ENCODE peak calls at places on chromosomes 12 and 14, in ten cellular contexts. Z, C, R, T, N, O, E, D, J and K are unnamed samples.

GRCh38 chr14:61620130-61620946 is 75.0 kb upstream of the HIF1A start:
- DNase-seq in T (no peak), J (no peak), N (peak), Z (peak), C (no peak), R (no peak), D (peak), O (no peak), E (no peak), K (no peak)

GRCh38 chr12:79262938-79263337 is 398.4 kb downstream of the SYT1 start:
- DNase-seq in J (no peak), D (peak), T (no peak), E (no peak), R (no peak), C (no peak), Z (no peak), O (no peak), N (peak), K (peak)

GRCh38 chr14:85590784-85591183 is 60.8 kb downstream of the FLRT2 start:
- DNase-seq in N (peak), T (no peak), C (no peak), D (peak), J (no peak), O (no peak), R (no peak), E (no peak), Z (no peak), K (no peak)

GRCh38 chr12:61452076-61452475 is 808.1 kb upstream of the USP15 start:
- DNase-seq in D (peak), Z (no peak), O (no peak), E (no peak), N (no peak), J (no peak), C (no peak), T (no peak), R (no peak), K (no peak)

GRCh38 chr14:90518941-90519256 is 122.1 kb downstream of the CALM1 start:
- DNase-seq in O (peak), C (no peak), N (no peak), E (no peak), D (peak), J (peak), T (no peak), R (no peak), Z (no peak), K (peak)

GRCh38 chr14:74941676-74942097 is 13.7 kb downstream of the PGF start:
- DNase-seq in R (no peak), N (no peak), E (no peak), C (peak), D (peak), Z (no peak), T (peak), O (peak), J (peak), K (no peak)

GRCh38 chr12:62873116-62873825 is 61.7 kb downstream of the PPM1H start:
- DNase-seq in Z (no peak), D (peak), O (no peak), E (no peak), T (no peak), C (no peak), N (no peak), J (no peak), R (no peak), K (no peak)

GRCh38 chr12:1355396-1355795 is 239.0 kb downstream of the FBXL14 start:
- DNase-seq in J (no peak), R (no peak), N (no peak), D (no peak), O (no peak), C (no peak), Z (no peak), E (no peak), T (no peak), K (no peak)

GRCh38 chr12:98399532-98399931 is 115.9 kb upstream of the TMPO start:
- DNase-seq in O (peak), Z (peak), D (peak), T (no peak), C (no peak), N (peak), J (no peak), R (no peak), E (no peak), K (peak)

GRCh38 chr14:57575482-57575881 is 81.8 kb upstream of the CCDC198 start:
- DNase-seq in D (peak), J (no peak), O (no peak), E (no peak), T (no peak), R (no peak), C (no peak), Z (no peak), N (no peak), K (no peak)

GRCh38 chr14:100770605-100771120 is 44.0 kb downstream of the DLK1 start:
- DNase-seq in N (no peak), C (no peak), T (no peak), R (no peak), Z (no peak), O (no peak), D (no peak), J (no peak), E (peak), K (no peak)

GRCh38 chr14:50920482-50921225 is 23.6 kb downstream of the PYGL start:
- DNase-seq in J (no peak), T (no peak), C (no peak), N (peak), Z (peak), R (peak), E (no peak), O (no peak), D (peak), K (no peak)

GRCh38 chr12:98456583-98457573 is 58.5 kb upstream of the TMPO start:
- DNase-seq in N (no peak), E (peak), J (no peak), Z (peak), R (peak), D (peak), O (no peak), C (no peak), T (no peak), K (no peak)

GRCh38 chr12:26027401-26027800 is 68.9 kb downstream of the RASSF8 start:
- DNase-seq in C (no peak), D (peak), N (no peak), Z (no peak), O (no peak), R (no peak), E (no peak), T (no peak), J (no peak), K (no peak)

GRCh38 chr14:55333785-55334485 is 62.7 kb downstream of the FBXO34 start:
- DNase-seq in T (no peak), R (no peak), D (peak), N (peak), Z (no peak), J (no peak), O (no peak), E (no peak), C (no peak), K (no peak)

GRCh38 chr14:84468153-84468552 is 1061.8 kb upstream of the FLRT2 start:
- DNase-seq in R (no peak), D (no peak), N (no peak), O (no peak), C (no peak), J (no peak), E (no peak), Z (no peak), T (no peak), K (no peak)

GRCh38 chr12:113135178-113136127 is at the start of gene RASAL1:
- DNase-seq in R (peak), C (peak), T (peak), D (peak), J (peak), E (peak), O (peak), Z (peak), N (no peak), K (peak)

GRCh38 chr14:91357731-91358319 is 59.8 kb downstream of the CCDC88C start:
- DNase-seq in J (no peak), T (no peak), R (no peak), C (no peak), O (peak), Z (no peak), D (no peak), N (no peak), E (no peak), K (no peak)

GRCh38 chr14:50532502-50533313 is at the start of gene MAP4K5:
- DNase-seq in J (peak), N (peak), O (peak), R (peak), D (peak), T (peak), Z (peak), C (peak), E (peak), K (peak)

GRCh38 chr12:105322070-105322469 is 8.4 kb upstream of the C12orf75 start:
- DNase-seq in O (no peak), T (no peak), E (no peak), C (no peak), D (no peak), R (no peak), J (no peak), N (no peak), Z (no peak), K (no peak)

GRCh38 chr14:93013368-93013719 is 90.4 kb downstream of the CHGA start:
- DNase-seq in D (no peak), N (no peak), T (no peak), E (no peak), R (no peak), C (no peak), Z (no peak), J (no peak), O (no peak), K (no peak)

GRCh38 chr12:12507121-12507520 is 55.5 kb downstream of the DUSP16 start:
- DNase-seq in T (no peak), N (no peak), R (peak), Z (no peak), O (no peak), C (no peak), D (no peak), E (no peak), J (no peak), K (no peak)

GRCh38 chr14:63006515-63006914 is 38.7 kb downstream of the KCNH5 start:
- DNase-seq in R (no peak), N (no peak), Z (no peak), T (no peak), D (no peak), E (no peak), J (no peak), C (no peak), O (no peak), K (no peak)

GRCh38 chr14:65555358-65555757 is 142.8 kb downstream of the FUT8 start:
- DNase-seq in J (no peak), T (no peak), N (no peak), R (no peak), O (peak), Z (no peak), E (no peak), D (no peak), C (no peak), K (no peak)

GRCh38 chr12:12178545-12178944 is 88.3 kb downstream of the LRP6 start:
- DNase-seq in E (peak), O (no peak), J (no peak), T (no peak), C (no peak), N (no peak), D (no peak), R (no peak), Z (no peak), K (no peak)

GRCh38 chr12:7017870-7018349 is 366 bp downstream of the LPCAT3 start:
- DNase-seq in Z (no peak), C (no peak), E (peak), O (no peak), D (no peak), T (no peak), R (no peak), N (no peak), J (peak), K (peak)

GRCh38 chr12:132197581-132198281 is 53.5 kb downstream of the NOC4L start:
- DNase-seq in O (no peak), D (no peak), N (no peak), C (no peak), Z (no peak), J (no peak), T (no peak), E (no peak), R (no peak), K (peak)

GRCh38 chr12:24839268-24839791 is 109.6 kb downstream of the BCAT1 start:
- DNase-seq in T (no peak), J (no peak), Z (no peak), E (no peak), R (no peak), N (peak), D (no peak), C (no peak), O (no peak), K (no peak)

GRCh38 chr12:56103823-56104108 is 593 bp upstream of the PA2G4 start:
- DNase-seq in Z (no peak), E (no peak), D (no peak), J (no peak), O (no peak), C (no peak), R (no peak), N (no peak), T (no peak), K (no peak)